ENCODE peak calls at places on chromosomes 16 and 17, in five cellular contexts. One of them, this sample, is unnamed.

GRCh38 chr17:30363715-30364202 is 15.0 kb upstream of the CPD start:
- DNase-seq in HCT116: no peak
- DNase-seq in NB4: peak
- DNase-seq in WTC11: no peak
- DNase-seq in A549: no peak
- DNase-seq in this sample: peak

GRCh38 chr17:39194089-39194984 is 3.1 kb downstream of the CACNB1 start:
- DNase-seq in WTC11: peak
- DNase-seq in NB4: peak
- DNase-seq in HCT116: no peak
- DNase-seq in A549: peak
- DNase-seq in this sample: no peak

GRCh38 chr16:21666772-21667171 is 3.0 kb downstream of the OTOA start:
- DNase-seq in NB4: no peak
- DNase-seq in WTC11: no peak
- DNase-seq in A549: no peak
- DNase-seq in HCT116: no peak
- DNase-seq in this sample: no peak

GRCh38 chr17:77719806-77720205 is 238.7 kb upstream of the TNRC6C start:
- DNase-seq in WTC11: no peak
- DNase-seq in NB4: no peak
- DNase-seq in HCT116: no peak
- DNase-seq in A549: no peak
- DNase-seq in this sample: no peak

GRCh38 chr17:44581868-44582267 is 24.6 kb downstream of the FZD2 start:
- DNase-seq in NB4: peak
- DNase-seq in HCT116: peak
- DNase-seq in A549: peak
- DNase-seq in WTC11: no peak
- DNase-seq in this sample: no peak

GRCh38 chr17:77322534-77323412 is 182.0 kb downstream of the SEC14L1 start:
- DNase-seq in NB4: peak
- DNase-seq in WTC11: peak
- DNase-seq in HCT116: peak
- DNase-seq in A549: peak
- DNase-seq in this sample: no peak

GRCh38 chr16:3825103-3825502 is 55.4 kb downstream of the CREBBP start:
- DNase-seq in A549: no peak
- DNase-seq in HCT116: no peak
- DNase-seq in NB4: no peak
- DNase-seq in WTC11: no peak
- DNase-seq in this sample: no peak

GRCh38 chr16:23950898-23951297 is 115.1 kb downstream of the PRKCB start:
- DNase-seq in NB4: peak
- DNase-seq in WTC11: no peak
- DNase-seq in A549: no peak
- DNase-seq in HCT116: no peak
- DNase-seq in this sample: no peak

GRCh38 chr17:31907342-31907975 is 6.0 kb upstream of the UTP6 start:
- DNase-seq in A549: no peak
- DNase-seq in HCT116: no peak
- DNase-seq in WTC11: no peak
- DNase-seq in NB4: no peak
- DNase-seq in this sample: no peak

GRCh38 chr16:85178596-85178995 is 66.3 kb upstream of the CIBAR2 start:
- DNase-seq in A549: no peak
- DNase-seq in HCT116: no peak
- DNase-seq in NB4: no peak
- DNase-seq in WTC11: no peak
- DNase-seq in this sample: no peak

GRCh38 chr17:31052187-31052889 is 42.4 kb upstream of the NF1 start:
- DNase-seq in NB4: peak
- DNase-seq in A549: peak
- DNase-seq in WTC11: no peak
- DNase-seq in HCT116: peak
- DNase-seq in this sample: no peak

GRCh38 chr17:37607637-37608368 is 1.4 kb downstream of the SYNRG start:
- DNase-seq in NB4: no peak
- DNase-seq in A549: no peak
- DNase-seq in WTC11: no peak
- DNase-seq in HCT116: no peak
- DNase-seq in this sample: no peak

GRCh38 chr17:36591434-36592315 is at the start of gene DHRS11:
- DNase-seq in WTC11: peak
- DNase-seq in A549: peak
- DNase-seq in HCT116: peak
- DNase-seq in NB4: peak
- DNase-seq in this sample: no peak

GRCh38 chr16:983044-984030 is 1.8 kb downstream of the SOX8 start:
- DNase-seq in WTC11: peak
- DNase-seq in NB4: no peak
- DNase-seq in HCT116: no peak
- DNase-seq in A549: peak
- DNase-seq in this sample: no peak

GRCh38 chr17:58960068-58960467 is 146.6 kb downstream of the TRIM37 start:
- DNase-seq in WTC11: no peak
- DNase-seq in A549: peak
- DNase-seq in NB4: peak
- DNase-seq in HCT116: peak
- DNase-seq in this sample: no peak

GRCh38 chr17:63171428-63172205 is 205.6 kb downstream of the TANC2 start:
- DNase-seq in WTC11: no peak
- DNase-seq in NB4: no peak
- DNase-seq in HCT116: no peak
- DNase-seq in A549: no peak
- DNase-seq in this sample: no peak

GRCh38 chr17:44792276-44792675 is 33.5 kb downstream of the ADAM11 start:
- DNase-seq in WTC11: no peak
- DNase-seq in HCT116: no peak
- DNase-seq in NB4: no peak
- DNase-seq in A549: no peak
- DNase-seq in this sample: no peak

GRCh38 chr17:70776446-70776845 is 607.1 kb downstream of the KCNJ2 start:
- DNase-seq in A549: no peak
- DNase-seq in NB4: no peak
- DNase-seq in WTC11: no peak
- DNase-seq in HCT116: no peak
- DNase-seq in this sample: no peak

GRCh38 chr16:54715011-54715410 is 215.7 kb upstream of the IRX5 start:
- DNase-seq in A549: no peak
- DNase-seq in NB4: no peak
- DNase-seq in HCT116: no peak
- DNase-seq in WTC11: no peak
- DNase-seq in this sample: no peak

GRCh38 chr17:83174859-83175550 is 95.6 kb downstream of the METRNL start:
- DNase-seq in WTC11: no peak
- DNase-seq in HCT116: no peak
- DNase-seq in A549: no peak
- DNase-seq in NB4: no peak
- DNase-seq in this sample: no peak

GRCh38 chr16:750454-750853 is 9.7 kb upstream of the CIAO3 start:
- DNase-seq in A549: no peak
- DNase-seq in NB4: no peak
- DNase-seq in WTC11: no peak
- DNase-seq in HCT116: no peak
- DNase-seq in this sample: no peak

GRCh38 chr16:7268182-7268581 is 64.5 kb upstream of the RBFOX1 start:
- DNase-seq in HCT116: no peak
- DNase-seq in WTC11: no peak
- DNase-seq in A549: peak
- DNase-seq in NB4: peak
- DNase-seq in this sample: no peak

GRCh38 chr17:17348872-17349723 is 45.9 kb downstream of the NT5M start:
- DNase-seq in WTC11: no peak
- DNase-seq in HCT116: no peak
- DNase-seq in NB4: no peak
- DNase-seq in A549: no peak
- DNase-seq in this sample: no peak

GRCh38 chr16:28925386-28926228 is 569 bp upstream of the RABEP2 start:
- DNase-seq in HCT116: peak
- DNase-seq in A549: peak
- DNase-seq in NB4: peak
- DNase-seq in WTC11: no peak
- DNase-seq in this sample: no peak

GRCh38 chr17:7590743-7591142 is 849 bp upstream of the SOX15 start:
- DNase-seq in WTC11: peak
- DNase-seq in NB4: no peak
- DNase-seq in A549: peak
- DNase-seq in HCT116: no peak
- DNase-seq in this sample: no peak

GRCh38 chr17:14078027-14078426 is 8.7 kb downstream of the COX10 start:
- DNase-seq in A549: no peak
- DNase-seq in NB4: no peak
- DNase-seq in WTC11: no peak
- DNase-seq in HCT116: no peak
- DNase-seq in this sample: no peak

GRCh38 chr16:89562027-89562599 is 1.6 kb downstream of the RPL13 start:
- DNase-seq in NB4: peak
- DNase-seq in WTC11: no peak
- DNase-seq in HCT116: no peak
- DNase-seq in A549: peak
- DNase-seq in this sample: no peak

GRCh38 chr16:89189358-89190025 is 10.8 kb downstream of the SLC22A31 start:
- DNase-seq in NB4: no peak
- DNase-seq in WTC11: no peak
- DNase-seq in HCT116: no peak
- DNase-seq in A549: no peak
- DNase-seq in this sample: no peak

GRCh38 chr17:82709676-82710498 is 6.6 kb upstream of the FN3KRP start:
- DNase-seq in A549: no peak
- DNase-seq in NB4: no peak
- DNase-seq in HCT116: no peak
- DNase-seq in WTC11: no peak
- DNase-seq in this sample: no peak

GRCh38 chr17:65121368-65121767 is 15.8 kb upstream of the RGS9 start:
- DNase-seq in A549: no peak
- DNase-seq in WTC11: no peak
- DNase-seq in NB4: no peak
- DNase-seq in HCT116: no peak
- DNase-seq in this sample: no peak

GRCh38 chr17:65121916-65122821 is 15.0 kb upstream of the RGS9 start:
- DNase-seq in A549: no peak
- DNase-seq in WTC11: no peak
- DNase-seq in HCT116: no peak
- DNase-seq in NB4: no peak
- DNase-seq in this sample: peak

GRCh38 chr17:65122836-65123756 is 14.1 kb upstream of the RGS9 start:
- DNase-seq in A549: peak
- DNase-seq in NB4: peak
- DNase-seq in HCT116: peak
- DNase-seq in WTC11: peak
- DNase-seq in this sample: peak

GRCh38 chr17:65123757-65124675 is 13.2 kb upstream of the RGS9 start:
- DNase-seq in A549: peak
- DNase-seq in NB4: no peak
- DNase-seq in HCT116: no peak
- DNase-seq in WTC11: no peak
- DNase-seq in this sample: no peak
- TF ChIP-seq MAX in A549: no peak
- TF ChIP-seq MAX in NB4: no peak
- TF ChIP-seq MAX in HCT116: no peak
- TF ChIP-seq MAX in WTC11: no peak
- TF ChIP-seq MAX in this sample: no peak

DNA sequence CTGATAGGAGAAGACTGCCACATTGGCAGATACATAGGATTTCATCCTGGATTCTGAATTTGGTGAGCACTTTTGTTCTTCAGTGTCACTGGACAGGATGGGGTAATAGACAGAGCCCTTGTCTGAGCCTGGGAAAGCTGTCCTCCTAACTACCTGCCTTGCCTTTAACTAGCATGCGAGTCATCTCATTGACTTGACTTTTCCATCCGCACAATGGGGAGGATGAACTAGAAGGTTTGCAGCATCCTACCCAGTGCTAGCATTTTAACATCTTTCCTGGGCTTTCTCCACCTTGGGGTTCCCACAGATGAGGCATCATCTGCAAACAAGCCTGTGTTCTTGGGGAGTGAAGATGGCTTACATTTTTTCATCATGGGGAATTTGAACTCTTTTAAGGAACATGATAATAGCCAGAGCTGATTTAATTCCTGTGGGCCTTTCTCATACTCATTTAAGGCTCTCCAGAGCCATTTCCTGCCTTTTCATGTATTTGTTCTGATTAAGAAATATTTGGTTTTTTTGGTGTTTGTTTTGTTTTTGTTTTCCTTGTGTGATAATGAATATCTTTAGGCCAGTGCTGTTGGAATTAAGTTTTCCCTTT is 139.5 kb downstream of the MSI2 start:
- DNase-seq in WTC11: no peak
- DNase-seq in HCT116: no peak
- DNase-seq in A549: no peak
- DNase-seq in NB4: no peak
- DNase-seq in this sample: no peak
- TF ChIP-seq MAX in WTC11: no peak
- TF ChIP-seq MAX in HCT116: no peak
- TF ChIP-seq MAX in A549: no peak
- TF ChIP-seq MAX in NB4: no peak
- TF ChIP-seq MAX in this sample: no peak

GRCh38 chr16:46727184-46727583 is 21.0 kb downstream of the MYLK3 start:
- DNase-seq in WTC11: no peak
- DNase-seq in A549: no peak
- DNase-seq in HCT116: no peak
- DNase-seq in NB4: no peak
- DNase-seq in this sample: no peak

GRCh38 chr16:46729326-46729995 is 18.7 kb downstream of the MYLK3 start:
- DNase-seq in NB4: no peak
- DNase-seq in WTC11: no peak
- DNase-seq in A549: no peak
- DNase-seq in HCT116: no peak
- DNase-seq in this sample: no peak

GRCh38 chr16:46730126-46730525 is 18.0 kb downstream of the MYLK3 start:
- DNase-seq in WTC11: no peak
- DNase-seq in HCT116: no peak
- DNase-seq in NB4: no peak
- DNase-seq in A549: no peak
- DNase-seq in this sample: no peak

GRCh38 chr16:46727630-46728029 is 20.5 kb downstream of the MYLK3 start:
- DNase-seq in HCT116: no peak
- DNase-seq in NB4: no peak
- DNase-seq in WTC11: no peak
- DNase-seq in A549: no peak
- DNase-seq in this sample: no peak

DNA sequence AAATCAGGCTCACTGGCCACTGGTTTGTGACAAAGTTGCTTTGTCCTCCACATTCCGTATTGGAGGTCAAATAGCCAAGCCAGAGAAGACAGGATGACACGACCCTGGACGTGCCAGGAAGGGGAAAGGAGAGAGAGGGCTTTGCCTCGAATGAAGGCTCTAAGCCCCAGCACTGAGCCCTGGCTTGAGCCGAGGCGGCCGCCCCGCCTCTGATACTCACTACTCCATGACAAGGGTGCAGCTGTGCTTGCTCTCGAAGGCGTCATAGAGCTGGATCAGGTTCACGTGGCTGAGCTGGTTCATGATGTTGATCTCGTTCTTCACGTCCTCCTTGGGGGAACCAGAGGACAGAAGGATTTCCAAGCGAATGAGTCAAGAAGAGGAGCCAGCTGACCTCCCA is 19.3 kb downstream of the MYLK3 start:
- DNase-seq in WTC11: no peak
- DNase-seq in NB4: no peak
- DNase-seq in A549: no peak
- DNase-seq in HCT116: no peak
- DNase-seq in this sample: no peak
- TF ChIP-seq MAX in WTC11: no peak
- TF ChIP-seq MAX in NB4: no peak
- TF ChIP-seq MAX in A549: no peak
- TF ChIP-seq MAX in HCT116: no peak
- TF ChIP-seq MAX in this sample: no peak

GRCh38 chr17:74372426-74372825 is 5.1 kb downstream of the GPR142 start:
- DNase-seq in A549: no peak
- DNase-seq in WTC11: no peak
- DNase-seq in NB4: no peak
- DNase-seq in HCT116: no peak
- DNase-seq in this sample: no peak
- TF ChIP-seq MAX in A549: no peak
- TF ChIP-seq MAX in WTC11: no peak
- TF ChIP-seq MAX in NB4: no peak
- TF ChIP-seq MAX in HCT116: no peak
- TF ChIP-seq MAX in this sample: no peak